ENCODE peak calls at places on chromosomes 5 and 9, in seven cellular contexts. R, Y, M, E, Z, X and V are unnamed samples.

GRCh38 chr9:113619156-113619861 is 155.8 kb downstream of the RGS3 start:
- DNase-seq in Z (no peak), E (no peak), Y (peak; percentile 40), R (no peak), X (no peak), M (no peak), V (no peak)

GRCh38 chr9:81861644-81862043 is 66.6 kb upstream of the SPATA31D4 start:
- DNase-seq in M (no peak), E (no peak), X (no peak), Z (no peak), Y (no peak), R (no peak), V (no peak)

GRCh38 chr9:92917176-92917800 is 30.0 kb upstream of the FGD3 start:
- DNase-seq in M (no peak), Y (no peak), Z (no peak), X (no peak), E (no peak), R (no peak), V (no peak)

GRCh38 chr9:95980262-95981125 is 105.0 kb downstream of the ERCC6L2 start:
- DNase-seq in R (no peak), E (no peak), Z (no peak), M (no peak), Y (no peak), X (no peak), V (no peak)

GRCh38 chr5:21918451-21918850 is 934.7 kb downstream of the CDH12 start:
- DNase-seq in X (no peak), M (no peak), Y (no peak), R (no peak), Z (no peak), E (no peak), V (no peak)

GRCh38 chr9:90099262-90099982 is 494.6 kb downstream of the GADD45G start:
- DNase-seq in Y (no peak), Z (peak; percentile 43), X (no peak), M (no peak), E (no peak), R (no peak), V (peak; percentile 12)

GRCh38 chr9:100011062-100011681 is 87.6 kb downstream of the ERP44 start:
- DNase-seq in M (no peak), X (no peak), E (peak; percentile 58), Y (no peak), Z (peak; percentile 46), R (peak; percentile 38), V (peak; percentile 59)

GRCh38 chr5:88824892-88825781 is 57.8 kb downstream of the MEF2C start:
- DNase-seq in Z (no peak), X (no peak), M (no peak), R (no peak), Y (no peak), E (no peak), V (no peak)

GRCh38 chr9:81559197-81559596 is 130.2 kb downstream of the TLE1 start:
- DNase-seq in X (no peak), M (no peak), Z (no peak), Y (no peak), E (no peak), R (no peak), V (no peak)

GRCh38 chr9:95991326-95991725 is 115.8 kb downstream of the ERCC6L2 start:
- DNase-seq in R (no peak), Z (no peak), Y (no peak), E (no peak), X (no peak), M (no peak), V (no peak)

GRCh38 chr9:137204731-137205125 is 720 bp downstream of the TMEM203 start:
- DNase-seq in E (no peak), M (no peak), X (no peak), R (no peak), Y (no peak), Z (no peak), V (no peak)

GRCh38 chr5:106331415-106331814 is 1339.3 kb downstream of the EFNA5 start:
- DNase-seq in E (no peak), Z (no peak), R (no peak), Y (no peak), M (no peak), X (no peak), V (no peak)

GRCh38 chr5:141040093-141040762 is 10.9 kb upstream of the PCDHB1 start:
- DNase-seq in Y (peak; percentile 81), Z (peak; percentile 68), M (no peak), E (no peak), R (no peak), X (no peak), V (no peak)

GRCh38 chr5:141039061-141039460 is 12.1 kb upstream of the PCDHB1 start:
- DNase-seq in M (no peak), R (no peak), X (no peak), Z (no peak), E (no peak), Y (no peak), V (no peak)

GRCh38 chr5:141039517-141039916 is 11.7 kb upstream of the PCDHB1 start:
- DNase-seq in Y (no peak), X (no peak), R (no peak), E (no peak), M (no peak), Z (peak; percentile 38), V (no peak)

GRCh38 chr5:141041427-141041785 is 9.8 kb upstream of the PCDHB1 start:
- DNase-seq in Y (no peak), Z (no peak), X (no peak), R (no peak), E (no peak), M (no peak), V (no peak)

DNA sequence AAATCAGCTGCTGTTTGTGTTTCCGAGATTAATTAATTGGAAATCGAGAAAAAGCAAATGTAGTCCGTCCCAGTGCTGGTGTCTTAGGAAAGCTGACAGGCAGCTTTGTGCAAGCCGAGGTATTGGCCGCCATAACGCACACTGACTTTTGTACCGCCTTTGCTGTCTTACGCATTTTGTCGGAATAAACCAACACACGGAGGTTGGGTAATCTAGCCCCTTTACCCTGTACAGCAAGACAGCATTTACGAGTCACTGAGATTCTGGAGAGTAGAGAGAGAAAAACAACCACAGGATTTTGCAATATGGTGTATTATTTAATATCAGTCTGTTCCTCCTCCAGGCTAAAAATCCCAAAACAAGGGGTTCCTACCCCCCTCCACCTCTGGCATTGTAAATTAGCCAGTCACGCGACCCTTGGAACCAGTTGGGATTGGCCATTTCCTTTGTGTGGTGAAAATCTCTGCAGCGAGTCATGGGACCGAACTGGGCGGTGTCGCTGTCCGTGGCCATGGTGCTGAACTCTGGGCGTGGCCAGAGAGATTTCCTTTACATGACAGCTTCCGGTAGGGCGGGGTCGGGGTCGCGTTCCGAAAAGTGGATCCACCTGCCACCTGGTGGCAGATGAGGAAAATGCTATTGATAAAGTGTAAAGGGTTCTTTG is 10.3 kb upstream of the PCDHB1 start:
- DNase-seq in X (peak; percentile 13), E (peak; percentile 85), M (peak; percentile 48), Y (peak; percentile 99), R (no peak), Z (peak; percentile 87), V (peak; percentile 69)
- TF ChIP-seq TAF1 in X (no peak), E (no peak), M (no peak), Y (peak; percentile 97), R (no peak), Z (peak; percentile 55), V (no peak)

DNA sequence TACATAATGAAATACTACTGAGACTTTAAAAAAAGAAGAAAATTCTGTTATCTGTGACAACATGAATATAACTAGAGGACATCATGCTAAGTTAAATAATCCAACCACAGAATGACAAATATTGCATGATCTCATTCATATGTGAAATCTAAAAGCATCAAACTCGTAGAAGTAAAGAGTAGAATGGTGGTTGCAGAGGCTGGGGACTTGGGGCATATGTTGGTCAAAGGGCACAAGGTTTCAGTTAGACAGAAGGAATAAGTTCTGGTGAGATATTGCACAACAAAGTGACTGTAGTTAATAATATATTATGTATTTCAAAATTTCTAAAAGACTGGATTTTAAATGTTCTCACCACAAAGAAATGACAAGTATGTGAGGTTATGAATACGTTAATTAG is 24.8 kb downstream of the GRIA1 start:
- DNase-seq in X (no peak), M (no peak), Y (no peak), E (no peak), Z (no peak), R (no peak), V (no peak)
- TF ChIP-seq TAF1 in X (no peak), M (no peak), Y (no peak), E (no peak), Z (no peak), R (no peak), V (no peak)

GRCh38 chr5:104418056-104418455 is 855.5 kb upstream of the NUDT12 start:
- DNase-seq in Y (no peak), Z (no peak), X (no peak), R (no peak), M (no peak), E (no peak), V (no peak)

GRCh38 chr5:104412649-104413240 is 850.2 kb upstream of the NUDT12 start:
- DNase-seq in M (no peak), X (no peak), Z (no peak), R (no peak), E (no peak), Y (peak; percentile 51), V (peak; percentile 20)
- TF ChIP-seq TAF1 in M (no peak), X (no peak), Z (no peak), R (no peak), E (no peak), Y (no peak), V (no peak)

GRCh38 chr5:126430631-126431030 is 7.4 kb downstream of the GRAMD2B start:
- DNase-seq in Y (no peak), R (no peak), Z (no peak), M (no peak), X (no peak), E (no peak), V (no peak)
- TF ChIP-seq TAF1 in Y (no peak), R (no peak), Z (no peak), M (no peak), X (no peak), E (no peak), V (no peak)

DNA sequence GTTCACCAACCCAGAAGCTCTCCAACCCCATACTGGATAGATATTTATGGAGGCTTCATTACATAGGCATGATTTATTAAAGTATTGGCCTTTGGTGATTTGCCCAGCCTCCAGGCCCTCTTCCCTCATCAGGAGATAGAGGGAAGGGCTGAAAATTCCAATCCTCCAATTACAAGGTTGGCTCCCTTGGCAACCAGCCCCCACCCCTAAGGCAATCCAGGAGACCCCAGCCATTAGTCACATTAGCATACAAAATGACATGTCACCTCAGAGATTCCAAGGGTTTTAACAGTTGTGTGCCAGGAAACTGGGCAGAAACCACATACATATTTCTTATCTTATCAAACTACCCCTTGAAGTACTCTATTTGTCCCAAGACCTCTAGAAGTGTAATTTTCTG is 210.0 kb downstream of the HINT1 start:
- DNase-seq in E (no peak), Z (no peak), M (no peak), Y (no peak), X (no peak), R (no peak), V (no peak)
- TF ChIP-seq TAF1 in E (no peak), Z (no peak), M (no peak), Y (no peak), X (no peak), R (no peak), V (no peak)